ENCODE peak calls at places on chromosomes 7 and 10, in eight cellular contexts. One of them, this sample, is unnamed.

GRCh38 chr10:11875499-11876281 is 52.5 kb downstream of the PROSER2 start:
- DNase-seq in epithelial cell of esophagus: peak
- DNase-seq in heart right ventricle: peak
- DNase-seq in WERI-Rb-1: no peak
- DNase-seq in GM20000: no peak
- DNase-seq in uterus: peak
- DNase-seq in cardiac muscle cell: peak
- DNase-seq in psoas muscle: peak
- DNase-seq in this sample: peak

GRCh38 chr10:106111241-106111640 is 1053.3 kb downstream of the SORCS1 start:
- DNase-seq in epithelial cell of esophagus: peak
- DNase-seq in heart right ventricle: no peak
- DNase-seq in WERI-Rb-1: no peak
- DNase-seq in GM20000: no peak
- DNase-seq in uterus: no peak
- DNase-seq in cardiac muscle cell: peak
- DNase-seq in psoas muscle: no peak
- DNase-seq in this sample: no peak

GRCh38 chr10:72298774-72299519 is 25.2 kb downstream of the DDIT4 start:
- DNase-seq in epithelial cell of esophagus: no peak
- DNase-seq in heart right ventricle: no peak
- DNase-seq in WERI-Rb-1: no peak
- DNase-seq in GM20000: no peak
- DNase-seq in uterus: no peak
- DNase-seq in cardiac muscle cell: no peak
- DNase-seq in psoas muscle: no peak
- DNase-seq in this sample: no peak

GRCh38 chr7:113013761-113014449 is 72.7 kb downstream of the GPR85 start:
- DNase-seq in epithelial cell of esophagus: peak
- DNase-seq in heart right ventricle: no peak
- DNase-seq in WERI-Rb-1: no peak
- DNase-seq in GM20000: no peak
- DNase-seq in uterus: no peak
- DNase-seq in cardiac muscle cell: no peak
- DNase-seq in psoas muscle: no peak
- DNase-seq in this sample: no peak

GRCh38 chr10:71726673-71727428 is 7.3 kb upstream of the C10orf105 start:
- DNase-seq in epithelial cell of esophagus: no peak
- DNase-seq in heart right ventricle: no peak
- DNase-seq in WERI-Rb-1: no peak
- DNase-seq in GM20000: peak
- DNase-seq in uterus: no peak
- DNase-seq in cardiac muscle cell: no peak
- DNase-seq in psoas muscle: no peak
- DNase-seq in this sample: no peak

GRCh38 chr10:124092270-124093075 is 925 bp downstream of the CHST15 start:
- DNase-seq in epithelial cell of esophagus: peak
- DNase-seq in heart right ventricle: peak
- DNase-seq in WERI-Rb-1: peak
- DNase-seq in GM20000: peak
- DNase-seq in uterus: peak
- DNase-seq in cardiac muscle cell: peak
- DNase-seq in psoas muscle: peak
- DNase-seq in this sample: peak

GRCh38 chr10:113626809-113627370 is 37.0 kb downstream of the NRAP start:
- DNase-seq in epithelial cell of esophagus: no peak
- DNase-seq in heart right ventricle: no peak
- DNase-seq in WERI-Rb-1: no peak
- DNase-seq in GM20000: no peak
- DNase-seq in uterus: no peak
- DNase-seq in cardiac muscle cell: no peak
- DNase-seq in psoas muscle: no peak
- DNase-seq in this sample: no peak

GRCh38 chr7:315516-316265 is 25.7 kb downstream of the FOXL3 start:
- DNase-seq in epithelial cell of esophagus: no peak
- DNase-seq in heart right ventricle: no peak
- DNase-seq in WERI-Rb-1: no peak
- DNase-seq in GM20000: no peak
- DNase-seq in uterus: no peak
- DNase-seq in cardiac muscle cell: no peak
- DNase-seq in psoas muscle: peak
- DNase-seq in this sample: no peak

GRCh38 chr10:7891634-7892033 is 73.3 kb downstream of the TAF3 start:
- DNase-seq in epithelial cell of esophagus: no peak
- DNase-seq in heart right ventricle: no peak
- DNase-seq in WERI-Rb-1: no peak
- DNase-seq in GM20000: no peak
- DNase-seq in uterus: no peak
- DNase-seq in cardiac muscle cell: peak
- DNase-seq in psoas muscle: no peak
- DNase-seq in this sample: no peak

GRCh38 chr10:82251222-82251977 is 376.4 kb downstream of the NRG3 start:
- DNase-seq in epithelial cell of esophagus: no peak
- DNase-seq in heart right ventricle: no peak
- DNase-seq in WERI-Rb-1: no peak
- DNase-seq in GM20000: no peak
- DNase-seq in uterus: no peak
- DNase-seq in cardiac muscle cell: no peak
- DNase-seq in psoas muscle: no peak
- DNase-seq in this sample: no peak

GRCh38 chr10:86254081-86254480 is 112.5 kb downstream of the GRID1 start:
- DNase-seq in epithelial cell of esophagus: no peak
- DNase-seq in heart right ventricle: no peak
- DNase-seq in WERI-Rb-1: no peak
- DNase-seq in GM20000: no peak
- DNase-seq in uterus: no peak
- DNase-seq in cardiac muscle cell: no peak
- DNase-seq in psoas muscle: no peak
- DNase-seq in this sample: peak

GRCh38 chr7:101911011-101911799 is 93.8 kb downstream of the CUX1 start:
- DNase-seq in epithelial cell of esophagus: no peak
- DNase-seq in heart right ventricle: peak
- DNase-seq in WERI-Rb-1: no peak
- DNase-seq in GM20000: no peak
- DNase-seq in uterus: peak
- DNase-seq in cardiac muscle cell: peak
- DNase-seq in psoas muscle: peak
- DNase-seq in this sample: no peak

GRCh38 chr10:15068802-15069201 is 19.8 kb downstream of the ACBD7 start:
- DNase-seq in epithelial cell of esophagus: peak
- DNase-seq in heart right ventricle: no peak
- DNase-seq in WERI-Rb-1: peak
- DNase-seq in GM20000: no peak
- DNase-seq in uterus: no peak
- DNase-seq in cardiac muscle cell: peak
- DNase-seq in psoas muscle: no peak
- DNase-seq in this sample: no peak

GRCh38 chr7:129298268-129298893 is 73.6 kb downstream of the AHCYL2 start:
- DNase-seq in epithelial cell of esophagus: peak
- DNase-seq in heart right ventricle: peak
- DNase-seq in WERI-Rb-1: peak
- DNase-seq in GM20000: peak
- DNase-seq in uterus: peak
- DNase-seq in cardiac muscle cell: peak
- DNase-seq in psoas muscle: peak
- DNase-seq in this sample: peak

GRCh38 chr10:62015994-62016393 is 114.5 kb downstream of the ARID5B start:
- DNase-seq in epithelial cell of esophagus: no peak
- DNase-seq in heart right ventricle: no peak
- DNase-seq in WERI-Rb-1: no peak
- DNase-seq in GM20000: no peak
- DNase-seq in uterus: no peak
- DNase-seq in cardiac muscle cell: peak
- DNase-seq in psoas muscle: no peak
- DNase-seq in this sample: no peak

GRCh38 chr10:45451407-45451806 is 77.4 kb downstream of the ALOX5 start:
- DNase-seq in epithelial cell of esophagus: no peak
- DNase-seq in heart right ventricle: no peak
- DNase-seq in WERI-Rb-1: no peak
- DNase-seq in GM20000: no peak
- DNase-seq in uterus: no peak
- DNase-seq in cardiac muscle cell: no peak
- DNase-seq in psoas muscle: no peak
- DNase-seq in this sample: no peak

GRCh38 chr10:104580321-104580720 is 60.8 kb upstream of the SORCS3 start:
- DNase-seq in epithelial cell of esophagus: peak
- DNase-seq in heart right ventricle: no peak
- DNase-seq in WERI-Rb-1: peak
- DNase-seq in GM20000: no peak
- DNase-seq in uterus: no peak
- DNase-seq in cardiac muscle cell: peak
- DNase-seq in psoas muscle: no peak
- DNase-seq in this sample: no peak

GRCh38 chr7:28410628-28411578 is 1.4 kb upstream of the CREB5 start:
- DNase-seq in epithelial cell of esophagus: peak
- DNase-seq in heart right ventricle: peak
- DNase-seq in WERI-Rb-1: no peak
- DNase-seq in GM20000: peak
- DNase-seq in uterus: peak
- DNase-seq in cardiac muscle cell: peak
- DNase-seq in psoas muscle: peak
- DNase-seq in this sample: no peak

GRCh38 chr7:73860859-73861258 is at the start of gene TMEM270:
- DNase-seq in epithelial cell of esophagus: no peak
- DNase-seq in heart right ventricle: no peak
- DNase-seq in WERI-Rb-1: no peak
- DNase-seq in GM20000: no peak
- DNase-seq in uterus: no peak
- DNase-seq in cardiac muscle cell: no peak
- DNase-seq in psoas muscle: no peak
- DNase-seq in this sample: no peak

DNA sequence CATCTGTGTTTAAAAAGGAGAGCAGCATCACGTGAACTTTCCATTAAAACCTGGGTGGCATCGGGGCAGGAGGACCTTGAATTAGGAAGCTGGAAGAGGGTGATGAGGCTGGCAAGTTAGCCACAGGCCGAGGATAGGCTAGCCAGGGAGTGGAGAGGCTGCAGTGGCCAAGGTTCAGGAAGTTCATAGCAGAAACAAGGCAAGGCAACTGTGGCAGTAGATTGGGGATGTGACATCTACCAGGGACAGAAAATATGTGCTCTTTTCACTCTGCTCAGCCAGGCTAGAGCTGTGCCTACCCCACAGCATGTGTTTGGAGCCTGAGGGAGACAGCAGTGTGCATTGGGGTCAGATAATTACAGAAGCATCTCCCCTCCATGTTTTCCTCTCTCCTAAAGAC is 2.2 kb upstream of the INPP5F start:
- DNase-seq in epithelial cell of esophagus: no peak
- DNase-seq in heart right ventricle: no peak
- DNase-seq in WERI-Rb-1: no peak
- DNase-seq in GM20000: no peak
- DNase-seq in uterus: no peak
- DNase-seq in cardiac muscle cell: no peak
- DNase-seq in psoas muscle: no peak
- DNase-seq in this sample: no peak
- TF ChIP-seq CTCF in epithelial cell of esophagus: no peak
- TF ChIP-seq CTCF in heart right ventricle: no peak
- TF ChIP-seq CTCF in WERI-Rb-1: no peak
- TF ChIP-seq CTCF in GM20000: no peak
- TF ChIP-seq CTCF in uterus: no peak
- TF ChIP-seq CTCF in cardiac muscle cell: no peak
- TF ChIP-seq CTCF in psoas muscle: no peak
- TF ChIP-seq CTCF in this sample: no peak

DNA sequence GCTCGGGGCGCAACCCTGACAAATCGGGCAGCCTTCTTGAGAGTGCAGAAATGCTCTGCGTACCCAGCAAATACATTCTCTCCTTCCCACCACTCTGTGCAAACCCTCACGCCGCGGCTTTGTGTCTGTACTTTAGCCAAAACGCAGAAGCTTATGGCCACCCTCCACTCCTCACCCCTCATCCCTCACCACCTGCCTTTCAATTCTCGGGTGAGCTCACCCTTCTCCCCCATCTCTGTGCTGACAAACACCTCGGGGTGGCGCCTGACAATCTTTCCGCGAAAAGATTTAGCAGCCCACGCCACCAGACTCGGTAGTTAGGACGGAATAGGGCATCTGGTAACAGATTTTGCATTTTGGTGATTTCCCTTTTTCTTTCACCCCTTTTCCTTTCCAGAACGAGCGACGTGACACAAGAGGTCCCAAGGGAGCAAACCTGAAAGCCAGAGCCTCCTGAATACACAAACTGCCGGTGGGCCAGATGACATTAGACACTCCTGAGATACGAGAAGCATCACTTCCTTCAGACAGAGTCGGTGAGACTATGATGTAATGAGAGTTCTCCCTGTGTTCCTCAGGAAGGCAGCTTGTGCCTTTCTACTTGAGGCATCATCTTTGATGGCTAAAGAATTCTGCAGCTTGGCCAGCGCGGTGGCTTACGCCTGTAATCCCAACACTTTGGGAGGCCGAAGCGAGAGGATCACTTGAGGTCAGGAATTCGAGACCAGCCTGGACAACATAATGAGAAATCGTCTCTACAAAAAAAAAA is 663 bp upstream of the ATAD1 start:
- DNase-seq in epithelial cell of esophagus: peak
- DNase-seq in heart right ventricle: no peak
- DNase-seq in WERI-Rb-1: peak
- DNase-seq in GM20000: peak
- DNase-seq in uterus: no peak
- DNase-seq in cardiac muscle cell: peak
- DNase-seq in psoas muscle: no peak
- DNase-seq in this sample: no peak
- TF ChIP-seq CTCF in epithelial cell of esophagus: no peak
- TF ChIP-seq CTCF in heart right ventricle: no peak
- TF ChIP-seq CTCF in WERI-Rb-1: peak
- TF ChIP-seq CTCF in GM20000: no peak
- TF ChIP-seq CTCF in uterus: peak
- TF ChIP-seq CTCF in cardiac muscle cell: no peak
- TF ChIP-seq CTCF in psoas muscle: no peak
- TF ChIP-seq CTCF in this sample: no peak

GRCh38 chr7:12490941-12491340 is 79.6 kb upstream of the SCIN start:
- DNase-seq in epithelial cell of esophagus: no peak
- DNase-seq in heart right ventricle: no peak
- DNase-seq in WERI-Rb-1: no peak
- DNase-seq in GM20000: no peak
- DNase-seq in uterus: no peak
- DNase-seq in cardiac muscle cell: no peak
- DNase-seq in psoas muscle: no peak
- DNase-seq in this sample: no peak
- TF ChIP-seq CTCF in epithelial cell of esophagus: no peak
- TF ChIP-seq CTCF in heart right ventricle: no peak
- TF ChIP-seq CTCF in WERI-Rb-1: no peak
- TF ChIP-seq CTCF in GM20000: no peak
- TF ChIP-seq CTCF in uterus: no peak
- TF ChIP-seq CTCF in cardiac muscle cell: no peak
- TF ChIP-seq CTCF in psoas muscle: no peak
- TF ChIP-seq CTCF in this sample: no peak

DNA sequence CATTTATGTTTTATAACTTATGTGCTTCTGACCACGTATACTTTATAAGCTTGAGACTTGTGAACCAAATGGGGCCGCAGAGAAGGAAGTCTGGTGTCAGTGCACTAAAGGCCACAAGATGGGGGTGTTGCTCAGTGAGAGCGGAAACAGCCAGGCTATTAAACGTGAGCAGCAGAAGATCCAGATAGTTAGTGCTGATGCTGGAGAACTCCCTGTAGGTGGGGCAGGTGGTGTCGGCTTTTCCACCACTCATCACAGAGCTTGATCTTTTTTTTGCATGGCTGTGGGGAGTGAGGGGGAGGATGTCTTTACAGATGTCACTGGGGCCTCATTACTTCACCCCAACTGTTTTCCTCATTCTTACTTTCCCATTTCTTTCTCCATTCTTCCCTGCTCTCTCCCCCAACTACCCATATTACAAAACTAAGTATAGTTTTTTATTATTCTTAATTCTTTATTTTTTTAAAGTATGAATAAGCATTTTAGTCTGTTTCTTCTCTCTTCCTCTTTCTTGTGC is 34.7 kb downstream of the ACADSB start:
- DNase-seq in epithelial cell of esophagus: peak
- DNase-seq in heart right ventricle: no peak
- DNase-seq in WERI-Rb-1: peak
- DNase-seq in GM20000: peak
- DNase-seq in uterus: no peak
- DNase-seq in cardiac muscle cell: peak
- DNase-seq in psoas muscle: no peak
- DNase-seq in this sample: peak
- TF ChIP-seq CTCF in epithelial cell of esophagus: peak
- TF ChIP-seq CTCF in heart right ventricle: peak
- TF ChIP-seq CTCF in WERI-Rb-1: peak
- TF ChIP-seq CTCF in GM20000: peak
- TF ChIP-seq CTCF in uterus: peak
- TF ChIP-seq CTCF in cardiac muscle cell: peak
- TF ChIP-seq CTCF in psoas muscle: peak
- TF ChIP-seq CTCF in this sample: peak

This sample was measured in mesothelial cell of epicardium.